ENCODE peak calls at places on chromosomes 13 and 19, in four cellular contexts. Z, N, M and J are unnamed samples.

GRCh38 chr19:9789066-9789465 is 20.5 kb upstream of the ZNF846 start:
- DNase-seq in Z (no peak), M (no peak), N (no peak), J (no peak)

GRCh38 chr19:31096047-31096446 is 253.2 kb downstream of the TSHZ3 start:
- DNase-seq in N (no peak), Z (no peak), M (no peak), J (peak; percentile 9)

GRCh38 chr19:55166530-55167268 is at the start of gene DNAAF3:
- DNase-seq in Z (peak; percentile 89), N (peak; percentile 98), M (peak; percentile 98), J (peak; percentile 29)

GRCh38 chr13:21012841-21013681 is 48.3 kb downstream of the LATS2 start:
- DNase-seq in Z (no peak), N (no peak), M (peak; percentile 62), J (no peak)

GRCh38 chr19:29771708-29772415 is 39.9 kb upstream of the CCNE1 start:
- DNase-seq in Z (peak; percentile 46), M (peak; percentile 61), N (peak; percentile 46), J (no peak)

GRCh38 chr19:812819-813358 is 8.9 kb downstream of the PLPPR3 start:
- DNase-seq in Z (no peak), M (no peak), N (no peak), J (no peak)

GRCh38 chr13:37127706-37128241 is 22.3 kb upstream of the CSNK1A1L start:
- DNase-seq in M (peak; percentile 95), N (peak; percentile 61), Z (no peak), J (no peak)

GRCh38 chr19:17753976-17754375 is 2.7 kb downstream of the FCHO1 start:
- DNase-seq in N (no peak), Z (no peak), M (no peak), J (no peak)

GRCh38 chr19:33381101-33381500 is 7.6 kb downstream of the CEBPG start:
- DNase-seq in N (no peak), M (no peak), Z (no peak), J (no peak)

GRCh38 chr13:46588019-46588418 is 35.0 kb downstream of the LRCH1 start:
- DNase-seq in Z (no peak), N (no peak), M (no peak), J (no peak)

GRCh38 chr13:106354961-106355360 is 180.5 kb downstream of the EFNB2 start:
- DNase-seq in M (no peak), Z (no peak), N (no peak), J (no peak)

GRCh38 chr19:17110599-17110966 is 35.0 kb downstream of the MYO9B start:
- DNase-seq in N (no peak), M (no peak), Z (no peak), J (no peak)

GRCh38 chr13:45396548-45397095 is 21.6 kb downstream of the SLC25A30 start:
- DNase-seq in N (no peak), M (peak; percentile 41), Z (no peak), J (no peak)

GRCh38 chr19:2569596-2570465 is 93.9 kb downstream of the GADD45B start:
- DNase-seq in N (no peak), M (no peak), Z (no peak), J (no peak)

GRCh38 chr19:43078311-43078710 is 4.2 kb downstream of the PSG2 start:
- DNase-seq in N (peak; percentile 91), M (peak; percentile 15), Z (no peak), J (no peak)

GRCh38 chr13:75787249-75787940 is 151.3 kb downstream of the LMO7 start:
- DNase-seq in M (peak; percentile 54), N (peak; percentile 48), Z (no peak), J (no peak)

GRCh38 chr19:54662730-54663129 is at the start of gene LILRB4:
- DNase-seq in Z (no peak), N (no peak), M (no peak), J (no peak)

GRCh38 chr13:80436571-80437169 is 95.7 kb upstream of the SPRY2 start:
- DNase-seq in N (no peak), M (peak; percentile 74), Z (no peak), J (no peak)

GRCh38 chr13:40375522-40376171 is 290.8 kb downstream of the FOXO1 start:
- DNase-seq in N (no peak), Z (no peak), M (no peak), J (no peak)

GRCh38 chr13:40228486-40228885 is 438.0 kb downstream of the FOXO1 start:
- DNase-seq in M (no peak), N (no peak), Z (no peak), J (no peak)

GRCh38 chr19:21202865-21203494 is 61.1 kb downstream of the ZNF431 start:
- DNase-seq in M (peak; percentile 38), Z (peak; percentile 32), N (peak; percentile 15), J (no peak)

GRCh38 chr13:25253702-25254101 is 33.6 kb downstream of the MTMR6 start:
- DNase-seq in Z (no peak), N (no peak), M (peak; percentile 6), J (no peak)

GRCh38 chr19:10884273-10884672 is 12.9 kb downstream of the CARM1 start:
- DNase-seq in M (peak; percentile 67), Z (no peak), N (peak; percentile 76), J (no peak)

GRCh38 chr19:51094696-51095279 is 12.1 kb upstream of the KLK14 start:
- DNase-seq in M (peak; percentile 26), N (no peak), Z (peak; percentile 45), J (no peak)

GRCh38 chr13:37076818-37077217 is 17.3 kb upstream of the SUPT20H start:
- DNase-seq in N (no peak), M (no peak), Z (no peak), J (no peak)

GRCh38 chr19:38657633-38658222 is 10.3 kb downstream of the ACTN4 start:
- DNase-seq in M (peak; percentile 68), Z (no peak), N (peak; percentile 99), J (no peak)